ENCODE peak calls at places on chromosomes 11 and 22, in seven cellular contexts. K, F, U, J, E, N and C are unnamed samples.

GRCh38 chr11:110011595-110011994 is 81.6 kb upstream of the ZC3H12C start:
- DNase-seq in K (no peak), F (no peak), U (no peak), J (no peak), E (no peak), N (no peak), C (no peak)

GRCh38 chr22:48429621-48430020 is 1398.1 kb downstream of the BRD1 start:
- DNase-seq in K (no peak), F (no peak), U (no peak), J (no peak), E (no peak), N (no peak), C (no peak)

GRCh38 chr11:70671083-70671482 is 272.8 kb downstream of the CTTN start:
- DNase-seq in K (no peak), F (no peak), U (no peak), J (no peak), E (no peak), N (no peak), C (no peak)

GRCh38 chr11:18986744-18987143 is 47.5 kb upstream of the MRGPRX1 start:
- DNase-seq in K (no peak), F (no peak), U (no peak), J (no peak), E (no peak), N (no peak), C (no peak)

GRCh38 chr11:9568854-9569587 is 4.4 kb upstream of the WEE1 start:
- DNase-seq in K (peak; percentile 97), F (peak; percentile 95), U (peak; percentile 93), J (peak; percentile 66), E (no peak), N (no peak), C (peak; percentile 95)

GRCh38 chr11:68998390-68998911 is 14.6 kb downstream of the MRGPRF start:
- DNase-seq in K (no peak), F (peak; percentile 51), U (peak; percentile 54), J (no peak), E (no peak), N (peak; percentile 16), C (peak; percentile 56)

GRCh38 chr11:67507891-67508485 is at the start of gene CDK2AP2:
- DNase-seq in K (peak; percentile 99), F (peak; percentile 100), U (peak; percentile 100), J (peak; percentile 99), E (peak; percentile 95), N (peak; percentile 100), C (peak; percentile 100)

GRCh38 chr11:1760351-1761109 is 3.2 kb downstream of the CTSD start:
- DNase-seq in K (peak; percentile 70), F (peak; percentile 55), U (peak; percentile 70), J (peak; percentile 60), E (no peak), N (peak; percentile 99), C (peak; percentile 81)

GRCh38 chr11:72483412-72484186 is 49.3 kb upstream of the CLPB start:
- DNase-seq in K (peak; percentile 47), F (peak; percentile 43), U (peak; percentile 81), J (no peak), E (no peak), N (peak; percentile 45), C (peak; percentile 80)
- TF ChIP-seq CTCF in K (no peak), F (no peak), U (no peak), J (no peak), E (no peak), N (no peak), C (no peak)

GRCh38 chr22:50342651-50343540 is at the start of gene PPP6R2:
- DNase-seq in K (peak; percentile 62), F (peak; percentile 58), U (peak; percentile 76), J (peak; percentile 73), E (no peak), N (peak; percentile 85), C (peak; percentile 73)
- H3K4me3 ChIP-seq in K (peak within 1 kb of the TSS; percentile 66), F (peak within 1 kb of the TSS; percentile 80), U (peak within 1 kb of the TSS; percentile 99), J (peak within 1 kb of the TSS; percentile 73), E (peak within 1 kb of the TSS; percentile 96), N (peak within 1 kb of the TSS; percentile 99), C (peak within 1 kb of the TSS; percentile 60)

GRCh38 chr22:50399751-50400331 is 56.7 kb downstream of the PPP6R2 start:
- DNase-seq in K (no peak), F (peak; percentile 24), U (peak; percentile 15), J (no peak), E (no peak), N (peak; percentile 67), C (peak; percentile 14)
- TF ChIP-seq CTCF in K (peak; percentile 63), F (peak; percentile 48), U (peak; percentile 38), J (no peak), E (no peak), N (peak; percentile 28), C (peak; percentile 61)

GRCh38 chr22:36955691-36956090 is 42.3 kb downstream of the CSF2RB start:
- DNase-seq in K (no peak), F (no peak), U (no peak), J (no peak), E (no peak), N (no peak), C (no peak)

GRCh38 chr22:36953239-36954080 is 40.0 kb downstream of the CSF2RB start:
- DNase-seq in K (no peak), F (no peak), U (peak; percentile 19), J (no peak), E (no peak), N (no peak), C (no peak)

GRCh38 chr22:36950797-36951590 is 37.6 kb downstream of the CSF2RB start:
- DNase-seq in K (no peak), F (no peak), U (no peak), J (no peak), E (no peak), N (no peak), C (no peak)

GRCh38 chr22:36951746-36952145 is 38.3 kb downstream of the CSF2RB start:
- DNase-seq in K (no peak), F (no peak), U (no peak), J (no peak), E (no peak), N (no peak), C (no peak)

GRCh38 chr22:36954251-36955014 is 41.0 kb downstream of the CSF2RB start:
- DNase-seq in K (no peak), F (peak; percentile 23), U (peak; percentile 14), J (no peak), E (no peak), N (no peak), C (no peak)
- H3K4me3 ChIP-seq in K (no peak overlapping the region), F (no peak overlapping the region), U (no peak overlapping the region), J (no peak overlapping the region), E (no peak overlapping the region), N (no peak overlapping the region), C (no peak overlapping the region)